ENCODE peak calls at places on chromosome 9, in seven cellular contexts. One of them, this sample, is unnamed.
A peak's percentile ranks its signal among the peaks of the same experiment; 100 is the strongest.

GRCh38 chr9:12748016-12748415 is 26.8 kb upstream of the LURAP1L start:
- DNase-seq in cardiac muscle cell: no peak
- DNase-seq in iPS-NIHi11: no peak
- DNase-seq in stimulated activated CD8-positive, alpha-beta memory T cell treated with anti-CD3 and anti-CD28 coated beads, Interleukin-12 subunit alpha, Interleukin-12 subunit beta, amount 100 ng/mL, for 1 hour: no peak
- DNase-seq in HuH-7: no peak
- DNase-seq in endodermal cell: no peak
- DNase-seq in cardiac fibroblast: peak; percentile 67
- DNase-seq in this sample: no peak

GRCh38 chr9:5643005-5643624 is 14.2 kb downstream of the RIC1 start:
- DNase-seq in stimulated activated CD8-positive, alpha-beta memory T cell treated with anti-CD3 and anti-CD28 coated beads, Interleukin-12 subunit alpha, Interleukin-12 subunit beta, amount 100 ng/mL, for 1 hour: no peak
- DNase-seq in cardiac fibroblast: no peak
- DNase-seq in cardiac muscle cell: peak; percentile 38
- DNase-seq in iPS-NIHi11: no peak
- DNase-seq in HuH-7: no peak
- DNase-seq in endodermal cell: no peak
- DNase-seq in this sample: no peak

GRCh38 chr9:78030553-78031270 is 899 bp downstream of the GNAQ start:
- DNase-seq in stimulated activated CD8-positive, alpha-beta memory T cell treated with anti-CD3 and anti-CD28 coated beads, Interleukin-12 subunit alpha, Interleukin-12 subunit beta, amount 100 ng/mL, for 1 hour: peak; percentile 28
- DNase-seq in cardiac muscle cell: peak; percentile 51
- DNase-seq in endodermal cell: peak; percentile 85
- DNase-seq in HuH-7: peak; percentile 55
- DNase-seq in cardiac fibroblast: peak; percentile 49
- DNase-seq in iPS-NIHi11: peak; percentile 70
- DNase-seq in this sample: no peak

GRCh38 chr9:116002181-116002580 is 151.4 kb upstream of the PAPPA start:
- DNase-seq in cardiac fibroblast: no peak
- DNase-seq in endodermal cell: no peak
- DNase-seq in iPS-NIHi11: no peak
- DNase-seq in HuH-7: no peak
- DNase-seq in cardiac muscle cell: no peak
- DNase-seq in stimulated activated CD8-positive, alpha-beta memory T cell treated with anti-CD3 and anti-CD28 coated beads, Interleukin-12 subunit alpha, Interleukin-12 subunit beta, amount 100 ng/mL, for 1 hour: no peak
- DNase-seq in this sample: no peak

GRCh38 chr9:13815001-13815400 is 498.9 kb downstream of the NFIB start:
- DNase-seq in endodermal cell: no peak
- DNase-seq in stimulated activated CD8-positive, alpha-beta memory T cell treated with anti-CD3 and anti-CD28 coated beads, Interleukin-12 subunit alpha, Interleukin-12 subunit beta, amount 100 ng/mL, for 1 hour: no peak
- DNase-seq in cardiac fibroblast: no peak
- DNase-seq in HuH-7: no peak
- DNase-seq in cardiac muscle cell: no peak
- DNase-seq in iPS-NIHi11: no peak
- DNase-seq in this sample: no peak

GRCh38 chr9:137224850-137225694 is at the start of gene CYSRT1:
- DNase-seq in cardiac muscle cell: no peak
- DNase-seq in cardiac fibroblast: no peak
- DNase-seq in HuH-7: no peak
- DNase-seq in endodermal cell: no peak
- DNase-seq in iPS-NIHi11: no peak
- DNase-seq in stimulated activated CD8-positive, alpha-beta memory T cell treated with anti-CD3 and anti-CD28 coated beads, Interleukin-12 subunit alpha, Interleukin-12 subunit beta, amount 100 ng/mL, for 1 hour: no peak
- DNase-seq in this sample: no peak

GRCh38 chr9:95912773-95913172 is 37.3 kb downstream of the ERCC6L2 start:
- DNase-seq in iPS-NIHi11: no peak
- DNase-seq in cardiac fibroblast: no peak
- DNase-seq in cardiac muscle cell: no peak
- DNase-seq in HuH-7: no peak
- DNase-seq in stimulated activated CD8-positive, alpha-beta memory T cell treated with anti-CD3 and anti-CD28 coated beads, Interleukin-12 subunit alpha, Interleukin-12 subunit beta, amount 100 ng/mL, for 1 hour: no peak
- DNase-seq in endodermal cell: no peak
- DNase-seq in this sample: no peak

GRCh38 chr9:33081128-33081851 is 4.8 kb upstream of the SMU1 start:
- DNase-seq in endodermal cell: peak; percentile 80
- DNase-seq in cardiac muscle cell: peak; percentile 93
- DNase-seq in stimulated activated CD8-positive, alpha-beta memory T cell treated with anti-CD3 and anti-CD28 coated beads, Interleukin-12 subunit alpha, Interleukin-12 subunit beta, amount 100 ng/mL, for 1 hour: peak; percentile 29
- DNase-seq in iPS-NIHi11: peak; percentile 83
- DNase-seq in HuH-7: peak; percentile 77
- DNase-seq in cardiac fibroblast: peak; percentile 94
- DNase-seq in this sample: peak; percentile 79

GRCh38 chr9:82332018-82332773 is 343.6 kb downstream of the SPATA31D1 start:
- DNase-seq in iPS-NIHi11: no peak
- DNase-seq in HuH-7: no peak
- DNase-seq in cardiac muscle cell: peak; percentile 85
- DNase-seq in endodermal cell: no peak
- DNase-seq in stimulated activated CD8-positive, alpha-beta memory T cell treated with anti-CD3 and anti-CD28 coated beads, Interleukin-12 subunit alpha, Interleukin-12 subunit beta, amount 100 ng/mL, for 1 hour: no peak
- DNase-seq in cardiac fibroblast: peak; percentile 82
- DNase-seq in this sample: no peak

GRCh38 chr9:70609542-70610286 is 195.3 kb upstream of the KLF9 start:
- DNase-seq in HuH-7: no peak
- DNase-seq in endodermal cell: no peak
- DNase-seq in cardiac muscle cell: peak; percentile 92
- DNase-seq in cardiac fibroblast: peak; percentile 97
- DNase-seq in stimulated activated CD8-positive, alpha-beta memory T cell treated with anti-CD3 and anti-CD28 coated beads, Interleukin-12 subunit alpha, Interleukin-12 subunit beta, amount 100 ng/mL, for 1 hour: no peak
- DNase-seq in iPS-NIHi11: no peak
- DNase-seq in this sample: no peak

GRCh38 chr9:112063151-112063550 is 111.9 kb downstream of the SUSD1 start:
- DNase-seq in HuH-7: no peak
- DNase-seq in cardiac muscle cell: no peak
- DNase-seq in stimulated activated CD8-positive, alpha-beta memory T cell treated with anti-CD3 and anti-CD28 coated beads, Interleukin-12 subunit alpha, Interleukin-12 subunit beta, amount 100 ng/mL, for 1 hour: no peak
- DNase-seq in cardiac fibroblast: no peak
- DNase-seq in endodermal cell: no peak
- DNase-seq in iPS-NIHi11: no peak
- DNase-seq in this sample: no peak

GRCh38 chr9:119905706-119906105 is 536.5 kb upstream of the BRINP1 start:
- DNase-seq in cardiac fibroblast: no peak
- DNase-seq in stimulated activated CD8-positive, alpha-beta memory T cell treated with anti-CD3 and anti-CD28 coated beads, Interleukin-12 subunit alpha, Interleukin-12 subunit beta, amount 100 ng/mL, for 1 hour: no peak
- DNase-seq in cardiac muscle cell: no peak
- DNase-seq in endodermal cell: no peak
- DNase-seq in HuH-7: no peak
- DNase-seq in iPS-NIHi11: no peak
- DNase-seq in this sample: peak; percentile 1

GRCh38 chr9:27519466-27520465 is 4.3 kb upstream of the IFNK start:
- DNase-seq in stimulated activated CD8-positive, alpha-beta memory T cell treated with anti-CD3 and anti-CD28 coated beads, Interleukin-12 subunit alpha, Interleukin-12 subunit beta, amount 100 ng/mL, for 1 hour: no peak
- DNase-seq in iPS-NIHi11: no peak
- DNase-seq in cardiac muscle cell: no peak
- DNase-seq in HuH-7: no peak
- DNase-seq in endodermal cell: no peak
- DNase-seq in cardiac fibroblast: peak; percentile 29
- DNase-seq in this sample: no peak

GRCh38 chr9:18238254-18238653 is 235.7 kb upstream of the ADAMTSL1 start:
- DNase-seq in cardiac fibroblast: peak; percentile 90
- DNase-seq in iPS-NIHi11: no peak
- DNase-seq in endodermal cell: no peak
- DNase-seq in HuH-7: no peak
- DNase-seq in cardiac muscle cell: peak; percentile 79
- DNase-seq in stimulated activated CD8-positive, alpha-beta memory T cell treated with anti-CD3 and anti-CD28 coated beads, Interleukin-12 subunit alpha, Interleukin-12 subunit beta, amount 100 ng/mL, for 1 hour: no peak
- DNase-seq in this sample: no peak

GRCh38 chr9:93698140-93698908 is 121.9 kb downstream of the PHF2 start:
- DNase-seq in stimulated activated CD8-positive, alpha-beta memory T cell treated with anti-CD3 and anti-CD28 coated beads, Interleukin-12 subunit alpha, Interleukin-12 subunit beta, amount 100 ng/mL, for 1 hour: no peak
- DNase-seq in HuH-7: no peak
- DNase-seq in cardiac fibroblast: no peak
- DNase-seq in cardiac muscle cell: no peak
- DNase-seq in iPS-NIHi11: no peak
- DNase-seq in endodermal cell: peak; percentile 25
- DNase-seq in this sample: no peak

This sample was measured in HepG2.